ENCODE peak calls at places on chromosomes 5 and 9, in six cellular contexts. One of them, this sample, is unnamed.

GRCh38 chr5:74639538-74640449 is 734 bp downstream of the ENC1 start:
- DNase-seq in H1: peak
- DNase-seq in HepG2: no peak
- DNase-seq in K562: no peak
- DNase-seq in GM23338: peak
- DNase-seq in GM12878: no peak
- DNase-seq in this sample: peak

GRCh38 chr5:67648201-67648671 is 451.6 kb upstream of the CD180 start:
- DNase-seq in H1: no peak
- DNase-seq in HepG2: no peak
- DNase-seq in K562: no peak
- DNase-seq in GM23338: no peak
- DNase-seq in GM12878: no peak
- DNase-seq in this sample: no peak

GRCh38 chr5:147887925-147888324 is 9.4 kb downstream of the SCGB3A2 start:
- DNase-seq in H1: no peak
- DNase-seq in HepG2: no peak
- DNase-seq in K562: no peak
- DNase-seq in GM23338: no peak
- DNase-seq in GM12878: no peak
- DNase-seq in this sample: no peak

GRCh38 chr9:37033141-37033540 is 927 bp downstream of the PAX5 start:
- DNase-seq in H1: no peak
- DNase-seq in HepG2: no peak
- DNase-seq in K562: no peak
- DNase-seq in GM23338: no peak
- DNase-seq in GM12878: no peak
- DNase-seq in this sample: no peak

GRCh38 chr5:57598756-57599155 is 116.1 kb upstream of the ACTBL2 start:
- DNase-seq in H1: no peak
- DNase-seq in HepG2: no peak
- DNase-seq in K562: no peak
- DNase-seq in GM23338: no peak
- DNase-seq in GM12878: no peak
- DNase-seq in this sample: no peak

GRCh38 chr5:108420182-108420581 is 38.3 kb upstream of the FBXL17 start:
- DNase-seq in H1: no peak
- DNase-seq in HepG2: no peak
- DNase-seq in K562: no peak
- DNase-seq in GM23338: no peak
- DNase-seq in GM12878: no peak
- DNase-seq in this sample: no peak

GRCh38 chr9:136024286-136024685 is 63.1 kb upstream of the UBAC1 start:
- DNase-seq in H1: no peak
- DNase-seq in HepG2: no peak
- DNase-seq in K562: no peak
- DNase-seq in GM23338: no peak
- DNase-seq in GM12878: no peak
- DNase-seq in this sample: no peak

GRCh38 chr5:88659529-88660325 is 223.3 kb downstream of the MEF2C start:
- DNase-seq in H1: peak
- DNase-seq in HepG2: no peak
- DNase-seq in K562: no peak
- DNase-seq in GM23338: peak
- DNase-seq in GM12878: no peak
- DNase-seq in this sample: peak

GRCh38 chr9:94269264-94269663 is 10.2 kb downstream of the ZNF169 start:
- DNase-seq in H1: no peak
- DNase-seq in HepG2: peak
- DNase-seq in K562: no peak
- DNase-seq in GM23338: no peak
- DNase-seq in GM12878: no peak
- DNase-seq in this sample: no peak

GRCh38 chr5:65485405-65485804 is 3.7 kb upstream of the ADAMTS6 start:
- DNase-seq in H1: no peak
- DNase-seq in HepG2: no peak
- DNase-seq in K562: no peak
- DNase-seq in GM23338: no peak
- DNase-seq in GM12878: no peak
- DNase-seq in this sample: no peak

GRCh38 chr9:107480386-107480789 is 9.2 kb downstream of the KLF4 start:
- DNase-seq in H1: no peak
- DNase-seq in HepG2: no peak
- DNase-seq in K562: no peak
- DNase-seq in GM23338: no peak
- DNase-seq in GM12878: no peak
- DNase-seq in this sample: no peak

GRCh38 chr9:36007852-36008251 is 28.9 kb upstream of the RECK start:
- DNase-seq in H1: no peak
- DNase-seq in HepG2: no peak
- DNase-seq in K562: no peak
- DNase-seq in GM23338: no peak
- DNase-seq in GM12878: no peak
- DNase-seq in this sample: no peak

GRCh38 chr5:143527808-143528207 is 124.3 kb upstream of the NR3C1 start:
- DNase-seq in H1: no peak
- DNase-seq in HepG2: peak
- DNase-seq in K562: no peak
- DNase-seq in GM23338: no peak
- DNase-seq in GM12878: no peak
- DNase-seq in this sample: no peak

GRCh38 chr5:98769006-98769255 is 4.5 kb upstream of the RGMB start:
- DNase-seq in H1: no peak
- DNase-seq in HepG2: no peak
- DNase-seq in K562: no peak
- DNase-seq in GM23338: no peak
- DNase-seq in GM12878: no peak
- DNase-seq in this sample: peak

GRCh38 chr5:110075656-110076055 is 385.9 kb downstream of the MAN2A1 start:
- DNase-seq in H1: no peak
- DNase-seq in HepG2: no peak
- DNase-seq in K562: no peak
- DNase-seq in GM23338: no peak
- DNase-seq in GM12878: no peak
- DNase-seq in this sample: no peak

GRCh38 chr5:179978792-179979191 is 71.1 kb upstream of the TBC1D9B start:
- DNase-seq in H1: no peak
- DNase-seq in HepG2: no peak
- DNase-seq in K562: no peak
- DNase-seq in GM23338: no peak
- DNase-seq in GM12878: no peak
- DNase-seq in this sample: no peak

GRCh38 chr5:124599048-124599973 is 147.1 kb downstream of the ZNF608 start:
- DNase-seq in H1: no peak
- DNase-seq in HepG2: peak
- DNase-seq in K562: no peak
- DNase-seq in GM23338: no peak
- DNase-seq in GM12878: peak
- DNase-seq in this sample: no peak

GRCh38 chr5:62937661-62938558 is 359.3 kb downstream of the LRRC70 start:
- DNase-seq in H1: no peak
- DNase-seq in HepG2: peak
- DNase-seq in K562: no peak
- DNase-seq in GM23338: no peak
- DNase-seq in GM12878: no peak
- DNase-seq in this sample: no peak

GRCh38 chr5:94731471-94731870 is 113.0 kb downstream of the SLF1 start:
- DNase-seq in H1: no peak
- DNase-seq in HepG2: no peak
- DNase-seq in K562: no peak
- DNase-seq in GM23338: no peak
- DNase-seq in GM12878: no peak
- DNase-seq in this sample: no peak

GRCh38 chr5:115888027-115888426 is 46.3 kb downstream of the AP3S1 start:
- DNase-seq in H1: no peak
- DNase-seq in HepG2: no peak
- DNase-seq in K562: no peak
- DNase-seq in GM23338: peak
- DNase-seq in GM12878: no peak
- DNase-seq in this sample: no peak

GRCh38 chr5:1007681-1008450 is 736 bp upstream of the NKD2 start:
- DNase-seq in H1: peak
- DNase-seq in HepG2: no peak
- DNase-seq in K562: no peak
- DNase-seq in GM23338: no peak
- DNase-seq in GM12878: no peak
- DNase-seq in this sample: peak

GRCh38 chr5:87210743-87211142 is 56.9 kb upstream of the RASA1 start:
- DNase-seq in H1: no peak
- DNase-seq in HepG2: no peak
- DNase-seq in K562: no peak
- DNase-seq in GM23338: no peak
- DNase-seq in GM12878: no peak
- DNase-seq in this sample: no peak

GRCh38 chr5:111859533-111860270 is 102.7 kb upstream of the NREP start:
- DNase-seq in H1: no peak
- DNase-seq in HepG2: no peak
- DNase-seq in K562: no peak
- DNase-seq in GM23338: no peak
- DNase-seq in GM12878: no peak
- DNase-seq in this sample: no peak

GRCh38 chr5:32210151-32210550 is 36.0 kb upstream of the GOLPH3 start:
- DNase-seq in H1: no peak
- DNase-seq in HepG2: no peak
- DNase-seq in K562: no peak
- DNase-seq in GM23338: no peak
- DNase-seq in GM12878: no peak
- DNase-seq in this sample: no peak

GRCh38 chr9:16413509-16414016 is 456.9 kb downstream of the BNC2 start:
- DNase-seq in H1: no peak
- DNase-seq in HepG2: peak
- DNase-seq in K562: no peak
- DNase-seq in GM23338: no peak
- DNase-seq in GM12878: no peak
- DNase-seq in this sample: no peak

GRCh38 chr5:146751054-146751453 is 127.5 kb downstream of the PPP2R2B start:
- DNase-seq in H1: no peak
- DNase-seq in HepG2: no peak
- DNase-seq in K562: no peak
- DNase-seq in GM23338: no peak
- DNase-seq in GM12878: no peak
- DNase-seq in this sample: no peak

GRCh38 chr9:127467621-127468020 is 16.3 kb downstream of the LRSAM1 start:
- DNase-seq in H1: no peak
- DNase-seq in HepG2: no peak
- DNase-seq in K562: no peak
- DNase-seq in GM23338: no peak
- DNase-seq in GM12878: no peak
- DNase-seq in this sample: no peak
- TF ChIP-seq CREB1 in H1: no peak
- TF ChIP-seq CREB1 in HepG2: no peak
- TF ChIP-seq CREB1 in K562: no peak
- TF ChIP-seq CREB1 in GM23338: no peak
- TF ChIP-seq CREB1 in GM12878: no peak
- TF ChIP-seq CREB1 in this sample: no peak

DNA sequence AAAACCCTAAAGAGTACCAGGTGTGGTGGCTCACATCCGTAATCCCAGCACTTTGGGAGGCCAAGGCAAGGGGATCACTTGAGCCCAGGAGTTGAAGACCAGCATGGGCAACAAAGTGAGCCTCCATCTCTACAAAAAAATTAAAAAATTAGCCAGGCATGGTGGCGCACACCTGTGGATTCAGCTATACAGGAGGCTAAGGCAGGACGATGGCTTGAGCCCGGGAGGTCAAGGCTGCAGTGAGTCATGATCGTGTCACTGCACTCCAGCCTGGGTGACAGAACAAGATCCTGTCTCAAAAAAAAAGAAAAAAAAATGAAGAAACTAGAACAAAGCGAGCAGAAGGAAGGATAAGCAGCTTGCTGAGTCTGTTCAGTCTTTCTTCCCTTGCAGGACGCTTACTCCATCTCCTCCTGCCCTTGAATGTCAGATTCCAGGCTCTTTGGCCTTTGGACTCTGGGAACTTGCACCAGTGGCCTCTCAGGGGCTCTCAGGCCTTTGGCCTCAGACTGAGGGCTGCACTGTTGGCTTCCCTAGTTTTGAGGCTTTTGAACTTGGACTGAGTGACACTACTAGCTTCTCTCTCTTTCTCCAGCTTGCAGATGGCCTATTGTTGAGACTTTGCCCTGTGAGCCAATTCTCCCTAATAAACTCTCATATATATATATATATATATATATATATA is 42.5 kb downstream of the ELOVL7 start:
- DNase-seq in H1: no peak
- DNase-seq in HepG2: peak
- DNase-seq in K562: no peak
- DNase-seq in GM23338: no peak
- DNase-seq in GM12878: no peak
- DNase-seq in this sample: no peak
- TF ChIP-seq CREB1 in H1: no peak
- TF ChIP-seq CREB1 in HepG2: no peak
- TF ChIP-seq CREB1 in K562: no peak
- TF ChIP-seq CREB1 in GM23338: no peak
- TF ChIP-seq CREB1 in GM12878: no peak
- TF ChIP-seq CREB1 in this sample: no peak

GRCh38 chr9:86600291-86600690 is 246.1 kb upstream of the TUT7 start:
- DNase-seq in H1: no peak
- DNase-seq in HepG2: no peak
- DNase-seq in K562: no peak
- DNase-seq in GM23338: no peak
- DNase-seq in GM12878: no peak
- DNase-seq in this sample: no peak

GRCh38 chr9:86600977-86601376 is 246.8 kb upstream of the TUT7 start:
- DNase-seq in H1: no peak
- DNase-seq in HepG2: no peak
- DNase-seq in K562: no peak
- DNase-seq in GM23338: no peak
- DNase-seq in GM12878: no peak
- DNase-seq in this sample: no peak

GRCh38 chr9:86599565-86599964 is 245.4 kb upstream of the TUT7 start:
- DNase-seq in H1: no peak
- DNase-seq in HepG2: no peak
- DNase-seq in K562: no peak
- DNase-seq in GM23338: no peak
- DNase-seq in GM12878: no peak
- DNase-seq in this sample: no peak

GRCh38 chr9:86601697-86602096 is 247.5 kb upstream of the TUT7 start:
- DNase-seq in H1: no peak
- DNase-seq in HepG2: no peak
- DNase-seq in K562: no peak
- DNase-seq in GM23338: no peak
- DNase-seq in GM12878: no peak
- DNase-seq in this sample: no peak

GRCh38 chr9:86598411-86599239 is 244.4 kb upstream of the TUT7 start:
- DNase-seq in H1: no peak
- DNase-seq in HepG2: no peak
- DNase-seq in K562: no peak
- DNase-seq in GM23338: no peak
- DNase-seq in GM12878: no peak
- DNase-seq in this sample: no peak
- TF ChIP-seq CREB1 in H1: no peak
- TF ChIP-seq CREB1 in HepG2: no peak
- TF ChIP-seq CREB1 in K562: no peak
- TF ChIP-seq CREB1 in GM23338: no peak
- TF ChIP-seq CREB1 in GM12878: no peak
- TF ChIP-seq CREB1 in this sample: no peak

DNA sequence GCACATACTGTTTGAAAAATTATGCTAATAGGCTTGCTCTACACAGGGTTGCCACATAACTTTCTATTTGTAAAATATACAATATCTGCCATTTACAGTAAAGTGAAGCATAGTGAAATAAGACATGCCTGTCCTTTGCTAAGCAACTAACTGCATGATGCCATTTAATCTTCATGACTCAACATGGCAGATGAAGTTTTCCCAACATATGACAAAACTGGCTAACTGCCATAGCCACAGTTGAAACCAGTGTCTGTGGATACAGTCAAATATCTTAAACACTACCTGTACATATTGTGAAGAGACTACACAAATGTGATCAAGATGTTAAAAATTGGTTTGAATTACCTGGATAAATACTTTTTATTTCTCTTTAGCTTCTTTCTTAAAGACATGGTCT is 3.1 kb upstream of the DMAC1 start:
- DNase-seq in H1: no peak
- DNase-seq in HepG2: no peak
- DNase-seq in K562: no peak
- DNase-seq in GM23338: no peak
- DNase-seq in GM12878: no peak
- DNase-seq in this sample: no peak
- TF ChIP-seq CREB1 in H1: no peak
- TF ChIP-seq CREB1 in HepG2: no peak
- TF ChIP-seq CREB1 in K562: no peak
- TF ChIP-seq CREB1 in GM23338: no peak
- TF ChIP-seq CREB1 in GM12878: no peak
- TF ChIP-seq CREB1 in this sample: no peak

This sample was measured in WTC11.